ENCODE peak calls at places on chromosomes 2 and 18, in eight cellular contexts. One of them, this sample, is unnamed. For H3K9me3 and H3K4me1, the result is how much of the 10 kb centered on the place peaks cover.

GRCh38 chr2:160387558-160388262 is 105.9 kb downstream of the RBMS1 start:
- DNase-seq in CD8-positive, alpha-beta T cell: no peak
- DNase-seq in mucosa of descending colon: no peak
- DNase-seq in heart right ventricle: peak
- DNase-seq in effector memory CD4-positive, alpha-beta T cell: no peak
- DNase-seq in neuronal stem cell: no peak
- DNase-seq in endodermal cell: no peak
- DNase-seq in thoracic aorta: peak
- DNase-seq in this sample: no peak

GRCh38 chr2:155377178-155377780 is 678.8 kb downstream of the KCNJ3 start:
- DNase-seq in CD8-positive, alpha-beta T cell: no peak
- DNase-seq in mucosa of descending colon: no peak
- DNase-seq in heart right ventricle: no peak
- DNase-seq in effector memory CD4-positive, alpha-beta T cell: no peak
- DNase-seq in neuronal stem cell: peak
- DNase-seq in endodermal cell: no peak
- DNase-seq in thoracic aorta: no peak
- DNase-seq in this sample: no peak

GRCh38 chr2:216486708-216487107 is 11.9 kb upstream of the RPL37A start:
- DNase-seq in CD8-positive, alpha-beta T cell: no peak
- DNase-seq in mucosa of descending colon: no peak
- DNase-seq in heart right ventricle: no peak
- DNase-seq in effector memory CD4-positive, alpha-beta T cell: no peak
- DNase-seq in neuronal stem cell: no peak
- DNase-seq in endodermal cell: no peak
- DNase-seq in thoracic aorta: no peak
- DNase-seq in this sample: no peak

GRCh38 chr2:9820020-9820973 is 23.0 kb upstream of the TAF1B start:
- DNase-seq in CD8-positive, alpha-beta T cell: no peak
- DNase-seq in mucosa of descending colon: no peak
- DNase-seq in heart right ventricle: no peak
- DNase-seq in effector memory CD4-positive, alpha-beta T cell: no peak
- DNase-seq in neuronal stem cell: no peak
- DNase-seq in endodermal cell: peak
- DNase-seq in thoracic aorta: no peak
- DNase-seq in this sample: no peak

GRCh38 chr2:64838817-64839216 is 150.4 kb upstream of the SLC1A4 start:
- DNase-seq in CD8-positive, alpha-beta T cell: no peak
- DNase-seq in mucosa of descending colon: peak
- DNase-seq in heart right ventricle: no peak
- DNase-seq in effector memory CD4-positive, alpha-beta T cell: no peak
- DNase-seq in neuronal stem cell: no peak
- DNase-seq in endodermal cell: no peak
- DNase-seq in thoracic aorta: peak
- DNase-seq in this sample: no peak

GRCh38 chr2:218716070-218716469 is 5.4 kb downstream of the TTLL4 start:
- DNase-seq in CD8-positive, alpha-beta T cell: no peak
- DNase-seq in mucosa of descending colon: no peak
- DNase-seq in heart right ventricle: no peak
- DNase-seq in effector memory CD4-positive, alpha-beta T cell: no peak
- DNase-seq in neuronal stem cell: no peak
- DNase-seq in endodermal cell: no peak
- DNase-seq in thoracic aorta: no peak
- DNase-seq in this sample: no peak

GRCh38 chr2:70627499-70627898 is 73.9 kb upstream of the TGFA start:
- DNase-seq in CD8-positive, alpha-beta T cell: no peak
- DNase-seq in mucosa of descending colon: no peak
- DNase-seq in heart right ventricle: no peak
- DNase-seq in effector memory CD4-positive, alpha-beta T cell: no peak
- DNase-seq in neuronal stem cell: no peak
- DNase-seq in endodermal cell: no peak
- DNase-seq in thoracic aorta: no peak
- DNase-seq in this sample: no peak

GRCh38 chr2:95526360-95527341 is 42.1 kb upstream of the TRIM43B start:
- DNase-seq in CD8-positive, alpha-beta T cell: peak
- DNase-seq in mucosa of descending colon: peak
- DNase-seq in heart right ventricle: peak
- DNase-seq in effector memory CD4-positive, alpha-beta T cell: no peak
- DNase-seq in neuronal stem cell: no peak
- DNase-seq in endodermal cell: no peak
- DNase-seq in thoracic aorta: no peak
- DNase-seq in this sample: peak

GRCh38 chr2:16063955-16064633 is 123.7 kb downstream of the MYCN start:
- DNase-seq in CD8-positive, alpha-beta T cell: no peak
- DNase-seq in mucosa of descending colon: no peak
- DNase-seq in heart right ventricle: no peak
- DNase-seq in effector memory CD4-positive, alpha-beta T cell: no peak
- DNase-seq in neuronal stem cell: no peak
- DNase-seq in endodermal cell: no peak
- DNase-seq in thoracic aorta: no peak
- DNase-seq in this sample: no peak

GRCh38 chr2:68716948-68717661 is 17.5 kb upstream of the ARHGAP25 start:
- DNase-seq in CD8-positive, alpha-beta T cell: no peak
- DNase-seq in mucosa of descending colon: no peak
- DNase-seq in heart right ventricle: no peak
- DNase-seq in effector memory CD4-positive, alpha-beta T cell: no peak
- DNase-seq in neuronal stem cell: no peak
- DNase-seq in endodermal cell: no peak
- DNase-seq in thoracic aorta: no peak
- DNase-seq in this sample: no peak

GRCh38 chr18:5197032-5197434 is at the start of gene AKAIN1:
- DNase-seq in CD8-positive, alpha-beta T cell: no peak
- DNase-seq in mucosa of descending colon: no peak
- DNase-seq in heart right ventricle: peak
- DNase-seq in effector memory CD4-positive, alpha-beta T cell: no peak
- DNase-seq in neuronal stem cell: peak
- DNase-seq in endodermal cell: peak
- DNase-seq in thoracic aorta: no peak
- DNase-seq in this sample: peak

GRCh38 chr2:240528406-240529040 is 29.3 kb downstream of the ANKMY1 start:
- DNase-seq in CD8-positive, alpha-beta T cell: no peak
- DNase-seq in mucosa of descending colon: no peak
- DNase-seq in heart right ventricle: no peak
- DNase-seq in effector memory CD4-positive, alpha-beta T cell: no peak
- DNase-seq in neuronal stem cell: no peak
- DNase-seq in endodermal cell: peak
- DNase-seq in thoracic aorta: no peak
- DNase-seq in this sample: no peak

GRCh38 chr2:240524963-240525718 is 32.6 kb downstream of the ANKMY1 start:
- DNase-seq in CD8-positive, alpha-beta T cell: no peak
- DNase-seq in mucosa of descending colon: no peak
- DNase-seq in heart right ventricle: no peak
- DNase-seq in effector memory CD4-positive, alpha-beta T cell: no peak
- DNase-seq in neuronal stem cell: no peak
- DNase-seq in endodermal cell: peak
- DNase-seq in thoracic aorta: no peak
- DNase-seq in this sample: no peak

GRCh38 chr2:240527153-240527750 is 30.5 kb downstream of the ANKMY1 start:
- DNase-seq in CD8-positive, alpha-beta T cell: no peak
- DNase-seq in mucosa of descending colon: no peak
- DNase-seq in heart right ventricle: no peak
- DNase-seq in effector memory CD4-positive, alpha-beta T cell: no peak
- DNase-seq in neuronal stem cell: no peak
- DNase-seq in endodermal cell: no peak
- DNase-seq in thoracic aorta: no peak
- DNase-seq in this sample: no peak

GRCh38 chr2:240525802-240526201 is 32.0 kb downstream of the ANKMY1 start:
- DNase-seq in CD8-positive, alpha-beta T cell: no peak
- DNase-seq in mucosa of descending colon: no peak
- DNase-seq in heart right ventricle: no peak
- DNase-seq in effector memory CD4-positive, alpha-beta T cell: no peak
- DNase-seq in neuronal stem cell: no peak
- DNase-seq in endodermal cell: peak
- DNase-seq in thoracic aorta: no peak
- DNase-seq in this sample: no peak

GRCh38 chr2:240526521-240526920 is 31.3 kb downstream of the ANKMY1 start:
- DNase-seq in CD8-positive, alpha-beta T cell: no peak
- DNase-seq in mucosa of descending colon: no peak
- DNase-seq in heart right ventricle: no peak
- DNase-seq in effector memory CD4-positive, alpha-beta T cell: no peak
- DNase-seq in neuronal stem cell: no peak
- DNase-seq in endodermal cell: peak
- DNase-seq in thoracic aorta: no peak
- DNase-seq in this sample: no peak
- H3K9me3 ChIP-seq in CD8-positive, alpha-beta T cell: under half
- H3K9me3 ChIP-seq in mucosa of descending colon: under half
- H3K9me3 ChIP-seq in heart right ventricle: under half
- H3K9me3 ChIP-seq in effector memory CD4-positive, alpha-beta T cell: under half
- H3K9me3 ChIP-seq in neuronal stem cell: half or more
- H3K9me3 ChIP-seq in endodermal cell: under half
- H3K9me3 ChIP-seq in thoracic aorta: under half
- H3K9me3 ChIP-seq in this sample: under half

DNA sequence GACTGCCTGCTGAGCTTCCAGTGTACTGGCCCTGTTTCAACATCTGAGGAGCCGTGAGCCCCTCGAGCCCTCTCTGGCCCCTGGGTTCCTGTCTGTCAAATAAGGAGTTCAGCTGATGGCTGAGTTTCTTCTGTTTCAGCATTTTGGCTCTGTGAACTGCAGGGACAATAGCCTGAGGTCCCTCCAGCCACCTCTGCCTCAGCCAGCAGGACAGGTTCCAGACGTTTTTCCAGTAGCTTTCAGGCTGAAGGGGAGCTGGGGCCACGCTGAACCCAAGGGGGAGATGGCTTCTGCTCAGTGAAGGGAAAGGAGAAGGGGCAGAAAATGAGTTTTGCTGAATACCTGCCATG is 5.4 kb downstream of the SLC35F6 start:
- DNase-seq in CD8-positive, alpha-beta T cell: no peak
- DNase-seq in mucosa of descending colon: no peak
- DNase-seq in heart right ventricle: no peak
- DNase-seq in effector memory CD4-positive, alpha-beta T cell: no peak
- DNase-seq in neuronal stem cell: no peak
- DNase-seq in endodermal cell: no peak
- DNase-seq in thoracic aorta: no peak
- DNase-seq in this sample: no peak
- H3K4me1 ChIP-seq in CD8-positive, alpha-beta T cell: half or more
- H3K4me1 ChIP-seq in mucosa of descending colon: under half
- H3K4me1 ChIP-seq in heart right ventricle: half or more
- H3K4me1 ChIP-seq in effector memory CD4-positive, alpha-beta T cell: under half
- H3K4me1 ChIP-seq in neuronal stem cell: under half
- H3K4me1 ChIP-seq in endodermal cell: under half
- H3K4me1 ChIP-seq in thoracic aorta: half or more
- H3K4me1 ChIP-seq in this sample: under half

DNA sequence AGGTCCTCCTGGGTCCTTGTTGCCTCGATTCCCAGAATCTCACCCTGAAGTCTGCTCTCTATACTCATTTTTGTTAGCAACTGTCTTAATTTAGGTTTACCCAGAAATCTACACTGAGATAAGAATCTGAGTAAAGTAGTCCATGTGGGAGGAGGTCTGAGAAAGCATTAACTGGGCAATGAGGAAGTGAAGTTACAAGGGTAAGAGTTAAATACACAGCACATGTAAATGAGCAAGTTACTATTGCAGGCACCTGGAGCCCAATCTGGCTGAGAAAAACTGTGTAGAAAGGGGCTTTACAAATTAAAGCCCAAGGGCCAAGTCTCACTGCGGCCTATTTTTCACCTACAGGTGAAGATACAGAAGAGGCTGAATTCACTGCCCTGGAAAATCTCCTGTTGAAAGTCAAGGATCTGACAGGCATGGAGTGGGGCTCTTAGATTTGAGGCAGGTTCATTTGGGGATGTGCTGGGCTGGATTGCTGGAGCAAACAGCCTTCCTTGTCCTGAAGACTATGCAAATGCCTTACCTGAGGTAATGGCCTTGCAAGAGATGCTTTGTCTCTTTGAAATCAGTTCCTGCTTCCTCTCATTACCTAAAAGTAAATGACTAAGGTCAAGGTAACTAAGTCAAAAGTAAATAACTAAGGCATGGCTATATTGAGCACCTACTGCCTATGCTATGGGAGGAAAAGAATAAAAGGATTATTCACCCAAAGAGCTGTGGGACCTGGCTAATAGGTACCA is 84.4 kb upstream of the DYNAP start:
- DNase-seq in CD8-positive, alpha-beta T cell: no peak
- DNase-seq in mucosa of descending colon: no peak
- DNase-seq in heart right ventricle: no peak
- DNase-seq in effector memory CD4-positive, alpha-beta T cell: no peak
- DNase-seq in neuronal stem cell: no peak
- DNase-seq in endodermal cell: no peak
- DNase-seq in thoracic aorta: no peak
- DNase-seq in this sample: no peak
- H3K9me3 ChIP-seq in CD8-positive, alpha-beta T cell: under half
- H3K9me3 ChIP-seq in mucosa of descending colon: under half
- H3K9me3 ChIP-seq in heart right ventricle: under half
- H3K9me3 ChIP-seq in effector memory CD4-positive, alpha-beta T cell: under half
- H3K9me3 ChIP-seq in neuronal stem cell: under half
- H3K9me3 ChIP-seq in endodermal cell: under half
- H3K9me3 ChIP-seq in thoracic aorta: under half
- H3K9me3 ChIP-seq in this sample: under half

DNA sequence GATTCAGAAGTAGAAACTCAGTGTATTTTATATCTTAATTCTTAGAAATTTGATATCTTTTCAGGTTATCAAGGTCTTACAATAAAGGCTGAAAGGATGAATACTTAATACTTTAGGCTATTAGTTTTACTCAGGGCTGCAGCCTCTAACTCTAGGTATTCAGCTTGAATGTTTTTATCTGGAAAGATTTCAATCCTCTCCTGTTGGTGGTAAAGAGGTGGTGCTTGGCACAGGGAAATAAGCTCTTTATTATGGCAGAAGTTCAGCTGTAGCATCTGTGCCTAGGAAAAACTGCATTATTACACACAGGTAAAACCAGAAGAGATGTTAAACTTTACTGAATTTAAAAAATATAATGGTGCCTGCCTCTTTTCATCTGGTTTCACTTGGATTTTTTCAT is 11.1 kb downstream of the ACVR2A start:
- DNase-seq in CD8-positive, alpha-beta T cell: no peak
- DNase-seq in mucosa of descending colon: no peak
- DNase-seq in heart right ventricle: no peak
- DNase-seq in effector memory CD4-positive, alpha-beta T cell: no peak
- DNase-seq in neuronal stem cell: no peak
- DNase-seq in endodermal cell: no peak
- DNase-seq in thoracic aorta: no peak
- DNase-seq in this sample: no peak
- H3K4me1 ChIP-seq in CD8-positive, alpha-beta T cell: under half
- H3K4me1 ChIP-seq in mucosa of descending colon: under half
- H3K4me1 ChIP-seq in heart right ventricle: under half
- H3K4me1 ChIP-seq in effector memory CD4-positive, alpha-beta T cell: under half
- H3K4me1 ChIP-seq in neuronal stem cell: under half
- H3K4me1 ChIP-seq in endodermal cell: under half
- H3K4me1 ChIP-seq in thoracic aorta: under half
- H3K4me1 ChIP-seq in this sample: under half

GRCh38 chr18:72584787-72585186 is 40.6 kb upstream of the CBLN2 start:
- DNase-seq in CD8-positive, alpha-beta T cell: no peak
- DNase-seq in mucosa of descending colon: no peak
- DNase-seq in heart right ventricle: no peak
- DNase-seq in effector memory CD4-positive, alpha-beta T cell: no peak
- DNase-seq in neuronal stem cell: no peak
- DNase-seq in endodermal cell: no peak
- DNase-seq in thoracic aorta: no peak
- DNase-seq in this sample: no peak

GRCh38 chr18:72588339-72588738 is 44.2 kb upstream of the CBLN2 start:
- DNase-seq in CD8-positive, alpha-beta T cell: no peak
- DNase-seq in mucosa of descending colon: no peak
- DNase-seq in heart right ventricle: no peak
- DNase-seq in effector memory CD4-positive, alpha-beta T cell: no peak
- DNase-seq in neuronal stem cell: no peak
- DNase-seq in endodermal cell: no peak
- DNase-seq in thoracic aorta: no peak
- DNase-seq in this sample: no peak
- H3K9me3 ChIP-seq in CD8-positive, alpha-beta T cell: under half
- H3K9me3 ChIP-seq in mucosa of descending colon: under half
- H3K9me3 ChIP-seq in heart right ventricle: under half
- H3K9me3 ChIP-seq in effector memory CD4-positive, alpha-beta T cell: under half
- H3K9me3 ChIP-seq in neuronal stem cell: under half
- H3K9me3 ChIP-seq in endodermal cell: under half
- H3K9me3 ChIP-seq in thoracic aorta: under half
- H3K9me3 ChIP-seq in this sample: under half

This sample was measured in Caco-2.